ENCODE peak calls at places on chromosomes 6 and 20, in five cellular contexts. F is CD8-positive, alpha-beta T cell; S is body of pancreas; I is uterus; K is fibroblast of villous mesenchyme. X is an unnamed sample.

GRCh38 chr6:126307859-126308258 is 32.1 kb upstream of the CENPW start:
- DNase-seq in F (no peak), S (no peak), I (peak), K (peak), X (peak)

GRCh38 chr6:33894438-33894837 is 90.6 kb upstream of the MLN start:
- DNase-seq in F (no peak), S (peak), I (peak), K (peak), X (no peak)

GRCh38 chr6:107493158-107494057 is 3.5 kb downstream of the SOBP start:
- DNase-seq in F (no peak), S (peak), I (no peak), K (peak), X (no peak)

GRCh38 chr6:5723905-5724691 is 282.6 kb downstream of the NRN1 start:
- DNase-seq in F (no peak), S (peak), I (no peak), K (no peak), X (no peak)

GRCh38 chr6:75791881-75792280 is 42.8 kb downstream of the MYO6 start:
- DNase-seq in F (no peak), S (no peak), I (no peak), K (peak), X (peak)

GRCh38 chr20:25205277-25206062 is 10.0 kb downstream of the ENTPD6 start:
- DNase-seq in F (no peak), S (no peak), I (no peak), K (no peak), X (no peak)

GRCh38 chr6:128882560-128882959 is 378 bp upstream of the LAMA2 start:
- DNase-seq in F (no peak), S (no peak), I (no peak), K (no peak), X (no peak)

GRCh38 chr6:85923013-85923430 is 280.3 kb upstream of the SYNCRIP start:
- DNase-seq in F (no peak), S (peak), I (no peak), K (peak), X (peak)

GRCh38 chr6:21396313-21396712 is 197.2 kb upstream of the SOX4 start:
- DNase-seq in F (no peak), S (no peak), I (no peak), K (peak), X (peak)

GRCh38 chr6:20350215-20350614 is 51.5 kb upstream of the E2F3 start:
- DNase-seq in F (no peak), S (no peak), I (no peak), K (peak), X (peak)

DNA sequence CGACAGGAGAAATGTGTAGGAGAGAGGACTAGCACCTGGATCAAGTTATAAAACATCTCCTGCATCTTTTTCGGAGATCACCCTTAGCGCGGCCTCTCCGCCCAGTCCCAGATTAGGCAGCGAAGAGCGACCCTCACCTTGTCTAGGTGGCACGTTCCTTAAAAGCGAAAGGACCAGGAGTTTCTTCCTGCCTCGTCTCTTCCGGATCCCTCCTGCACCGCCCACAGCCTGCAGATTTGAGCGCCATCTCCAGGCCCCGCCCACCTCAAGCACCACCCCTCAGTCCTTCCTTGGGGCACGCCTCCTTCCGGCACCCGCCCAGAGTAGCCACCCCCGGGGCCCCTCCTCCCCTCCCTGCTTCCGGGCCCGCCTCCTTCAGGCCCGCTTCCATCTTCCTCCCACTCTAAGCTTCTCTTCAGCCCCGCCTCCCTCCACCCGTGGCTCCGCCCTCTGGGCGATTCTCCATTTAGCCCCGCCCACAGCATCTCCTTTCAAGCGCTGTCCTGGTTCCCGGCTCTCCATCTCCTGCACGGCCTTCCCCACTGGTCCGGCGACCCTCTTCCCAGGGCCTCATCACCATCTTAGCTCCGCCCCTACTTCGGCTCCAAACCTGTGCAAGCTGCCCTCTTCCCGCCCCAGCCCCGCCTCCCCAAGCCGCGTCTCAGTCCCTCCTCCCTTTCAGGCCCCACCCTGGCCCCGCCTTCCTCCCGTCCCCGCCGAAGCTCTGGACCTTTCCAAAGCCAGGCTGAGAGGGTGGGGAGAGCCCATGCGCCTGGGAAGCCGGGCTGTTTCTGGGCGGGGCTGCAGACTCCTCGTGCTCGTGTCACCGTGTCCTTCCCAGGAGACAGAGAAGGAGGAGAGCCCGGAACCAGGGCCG is 550 bp upstream of the RALY start:
- DNase-seq in F (peak), S (peak), I (peak), K (peak), X (peak)
- TF ChIP-seq CTCF in F (no peak), S (no peak), I (no peak), K (no peak), X (no peak)

GRCh38 chr6:37365791-37366190 is 12.0 kb downstream of the RNF8 start:
- DNase-seq in F (no peak), S (no peak), I (no peak), K (no peak), X (peak)
- TF ChIP-seq CTCF in F (no peak), S (no peak), I (no peak), K (peak), X (peak)

GRCh38 chr6:127857051-127857637 is 43.7 kb downstream of the THEMIS start:
- DNase-seq in F (no peak), S (no peak), I (no peak), K (peak), X (no peak)

GRCh38 chr6:127854009-127854408 is 46.8 kb downstream of the THEMIS start:
- DNase-seq in F (no peak), S (no peak), I (no peak), K (no peak), X (peak)

GRCh38 chr6:127845242-127845641 is 55.6 kb downstream of the THEMIS start:
- DNase-seq in F (no peak), S (no peak), I (no peak), K (no peak), X (no peak)

GRCh38 chr6:127855542-127856159 is 45.2 kb downstream of the THEMIS start:
- DNase-seq in F (peak), S (peak), I (no peak), K (peak), X (peak)

DNA sequence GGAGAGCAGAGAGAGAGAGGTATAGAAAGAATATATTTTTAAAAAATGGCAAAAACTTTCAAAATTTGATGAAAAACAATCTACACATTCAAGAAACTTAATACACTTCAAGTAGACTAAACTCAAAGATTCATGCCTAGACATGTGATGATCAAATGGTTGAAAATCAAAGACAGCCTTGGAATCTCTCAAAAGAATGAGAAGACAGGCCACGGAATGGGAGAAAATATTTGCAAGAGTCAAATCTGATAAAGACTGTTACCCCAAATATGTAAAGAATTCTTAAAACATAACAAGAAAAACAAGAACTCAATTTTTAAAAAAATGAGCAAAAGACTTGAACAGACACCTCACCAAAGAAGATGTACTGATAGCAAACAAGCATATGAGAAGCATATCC is 49.7 kb downstream of the THEMIS start:
- DNase-seq in F (no peak), S (no peak), I (no peak), K (no peak), X (no peak)
- TF ChIP-seq CTCF in F (no peak), S (no peak), I (no peak), K (no peak), X (no peak)

GRCh38 chr6:159463440-159463839 is 229.6 kb downstream of the SOD2 start:
- DNase-seq in F (no peak), S (no peak), I (no peak), K (peak), X (no peak)
- TF ChIP-seq CTCF in F (no peak), S (no peak), I (no peak), K (peak), X (no peak)

DNA sequence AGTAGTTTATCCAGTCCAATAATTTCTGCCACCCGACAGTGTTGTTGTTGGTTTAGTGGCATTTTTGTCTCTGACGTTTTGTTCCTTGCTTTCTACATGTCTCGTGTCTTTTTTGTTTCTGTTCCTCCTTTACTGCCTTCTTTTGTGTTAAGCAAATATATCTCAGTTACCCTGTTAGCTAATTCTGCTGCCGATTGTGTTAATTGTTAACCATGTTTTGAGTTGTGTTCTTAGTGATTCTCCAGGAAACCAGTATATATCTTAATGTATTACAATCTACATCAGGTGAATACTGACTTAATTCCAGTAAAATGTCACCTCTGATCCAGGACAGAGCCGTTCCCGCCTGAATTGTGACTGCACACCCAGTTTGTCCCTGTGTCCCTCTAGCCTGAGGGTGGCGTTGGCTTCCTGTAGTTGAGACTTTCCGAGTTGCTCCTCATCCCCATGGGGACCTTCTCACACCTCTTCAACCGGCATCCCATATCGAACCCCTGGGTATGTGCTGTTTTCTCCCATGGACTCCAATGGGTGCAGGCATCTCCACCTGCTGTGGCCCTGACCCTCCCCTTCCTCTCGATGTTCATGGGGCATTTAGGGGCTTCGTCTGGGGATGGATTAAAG is 35.8 kb upstream of the BHLHE23 start:
- DNase-seq in F (peak), S (no peak), I (no peak), K (no peak), X (no peak)
- TF ChIP-seq CTCF in F (no peak), S (no peak), I (no peak), K (no peak), X (no peak)

GRCh38 chr6:168116446-168116974 is 37.5 kb upstream of the FRMD1 start:
- DNase-seq in F (no peak), S (no peak), I (peak), K (no peak), X (no peak)

GRCh38 chr6:168119539-168119938 is 40.5 kb upstream of the FRMD1 start:
- DNase-seq in F (no peak), S (no peak), I (no peak), K (no peak), X (no peak)

GRCh38 chr6:168116975-168117899 is 38.2 kb upstream of the FRMD1 start:
- DNase-seq in F (no peak), S (no peak), I (peak), K (no peak), X (no peak)

GRCh38 chr6:168118935-168119334 is 39.9 kb upstream of the FRMD1 start:
- DNase-seq in F (no peak), S (no peak), I (peak), K (no peak), X (no peak)

GRCh38 chr6:168117942-168118341 is 38.9 kb upstream of the FRMD1 start:
- DNase-seq in F (no peak), S (no peak), I (no peak), K (no peak), X (no peak)
- TF ChIP-seq CTCF in F (no peak), S (peak), I (no peak), K (peak), X (peak)

GRCh38 chr20:56800088-56800487 is 171.0 kb downstream of the TFAP2C start:
- DNase-seq in F (no peak), S (no peak), I (no peak), K (no peak), X (no peak)
- TF ChIP-seq CTCF in F (no peak), S (no peak), I (no peak), K (no peak), X (no peak)

GRCh38 chr6:4055420-4056041 is 23.4 kb downstream of the FAM217A start:
- DNase-seq in F (peak), S (peak), I (no peak), K (peak), X (peak)
- TF ChIP-seq CTCF in F (no peak), S (no peak), I (no peak), K (peak), X (peak)

GRCh38 chr6:71887744-71888115 is 1.4 kb downstream of the RIMS1 start:
- DNase-seq in F (no peak), S (no peak), I (no peak), K (no peak), X (no peak)

GRCh38 chr6:71889366-71889765 is 3.0 kb downstream of the RIMS1 start:
- DNase-seq in F (no peak), S (no peak), I (no peak), K (no peak), X (no peak)

GRCh38 chr6:71887006-71887743 is 825 bp downstream of the RIMS1 start:
- DNase-seq in F (no peak), S (no peak), I (no peak), K (no peak), X (no peak)

GRCh38 chr6:71888720-71889340 is 2.5 kb downstream of the RIMS1 start:
- DNase-seq in F (no peak), S (no peak), I (no peak), K (no peak), X (no peak)

DNA sequence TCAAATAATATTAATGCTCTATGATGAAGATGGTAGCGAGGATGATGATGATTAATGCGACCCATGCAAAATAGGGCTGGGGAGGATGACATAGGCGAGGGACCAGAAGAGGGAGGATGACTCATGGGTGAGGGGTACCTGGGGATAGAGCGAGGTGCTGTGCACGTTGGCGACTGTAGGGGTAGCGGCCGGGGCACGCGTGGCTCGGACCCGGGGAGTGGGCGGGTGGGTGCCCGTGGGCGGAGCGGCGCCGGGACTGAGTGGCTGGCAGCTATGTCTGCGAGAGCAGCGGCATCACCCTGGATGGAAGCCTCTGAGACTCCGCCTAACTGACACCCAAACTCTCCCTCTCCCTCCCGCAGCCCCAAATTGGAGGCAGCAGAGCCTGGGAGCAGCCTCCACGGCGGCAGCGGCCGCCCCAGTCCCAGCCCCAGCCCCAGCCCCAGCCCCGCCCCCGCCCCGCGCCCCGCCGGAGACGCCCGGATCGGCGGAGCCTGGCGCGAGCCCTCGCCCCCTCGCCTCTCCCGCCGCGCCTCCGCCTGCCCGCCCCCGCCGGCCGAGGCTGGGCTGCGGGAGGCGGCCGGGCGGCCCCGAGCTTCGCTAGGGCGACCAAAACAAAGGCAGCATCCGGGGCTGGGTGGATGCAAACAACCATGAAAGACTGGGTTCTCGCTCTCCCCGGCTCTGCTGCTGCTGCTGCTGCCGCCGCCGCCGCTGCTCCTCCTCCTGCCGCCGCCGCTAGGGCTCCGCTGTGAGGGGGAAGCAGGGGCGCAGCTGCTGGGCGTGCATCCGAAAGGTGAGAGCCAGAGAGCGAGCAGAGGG is at the start of gene RIMS1:
- DNase-seq in F (no peak), S (no peak), I (no peak), K (no peak), X (no peak)
- TF ChIP-seq CTCF in F (no peak), S (no peak), I (no peak), K (no peak), X (peak)